ENCODE peak calls at places on chromosomes 12 and 14, in nine cellular contexts. T is astrocyte of the spinal cord; H is ascending aorta; V is activated B cell treated with CpG ODN at 0.5 μM for 24 hours; N is left ventricle myocardium inferior; R is neural crest cell; G is CD4-positive, alpha-beta T cell; Z is AG09309; K is GM20000. C is an unnamed sample.

GRCh38 chr12:59615392-59616165 is 19.8 kb downstream of the SLC16A7 start:
- DNase-seq in T (no peak), H (no peak), V (no peak), N (peak), R (no peak), G (no peak), Z (no peak), K (no peak), C (no peak)

GRCh38 chr14:100374891-100375272 is 51.7 kb downstream of the SLC25A47 start:
- DNase-seq in T (peak), H (no peak), V (no peak), N (no peak), R (no peak), G (no peak), Z (no peak), K (no peak), C (no peak)

GRCh38 chr12:28787151-28787550 is 361.9 kb upstream of the FAR2 start:
- DNase-seq in T (peak), H (no peak), V (no peak), N (no peak), R (peak), G (no peak), Z (no peak), K (no peak), C (no peak)

GRCh38 chr12:53561590-53561953 is 54.3 kb upstream of the NPFF start:
- DNase-seq in T (peak), H (no peak), V (no peak), N (no peak), R (no peak), G (no peak), Z (peak), K (no peak), C (no peak)

GRCh38 chr14:30553311-30553989 is 5.5 kb upstream of the G2E3 start:
- DNase-seq in T (peak), H (no peak), V (no peak), N (no peak), R (no peak), G (no peak), Z (no peak), K (no peak), C (no peak)

GRCh38 chr12:14554281-14555008 is 13.2 kb downstream of the PLBD1 start:
- DNase-seq in T (no peak), H (peak), V (no peak), N (peak), R (no peak), G (no peak), Z (no peak), K (no peak), C (no peak)

GRCh38 chr14:93051600-93052546 is 63.9 kb downstream of the ITPK1 start:
- DNase-seq in T (no peak), H (no peak), V (no peak), N (no peak), R (no peak), G (no peak), Z (no peak), K (no peak), C (no peak)

GRCh38 chr12:89239534-89239933 is 112.8 kb downstream of the DUSP6 start:
- DNase-seq in T (no peak), H (no peak), V (no peak), N (no peak), R (no peak), G (no peak), Z (no peak), K (no peak), C (no peak)

GRCh38 chr12:112716099-112717093 is 75.2 kb upstream of the RPH3A start:
- DNase-seq in T (no peak), H (no peak), V (no peak), N (no peak), R (peak), G (no peak), Z (no peak), K (peak), C (no peak)

GRCh38 chr14:77659822-77660221 is 43.4 kb upstream of the SPTLC2 start:
- DNase-seq in T (no peak), H (no peak), V (no peak), N (no peak), R (no peak), G (no peak), Z (no peak), K (no peak), C (no peak)

GRCh38 chr14:104009297-104009696 is 67.0 kb upstream of the RD3L start:
- DNase-seq in T (no peak), H (no peak), V (no peak), N (no peak), R (no peak), G (no peak), Z (no peak), K (no peak), C (no peak)

GRCh38 chr12:19131020-19131431 is 1.5 kb downstream of the PLEKHA5 start:
- DNase-seq in T (peak), H (no peak), V (no peak), N (no peak), R (no peak), G (no peak), Z (no peak), K (peak), C (no peak)

GRCh38 chr12:43066471-43066870 is 476.9 kb upstream of the PRICKLE1 start:
- DNase-seq in T (no peak), H (no peak), V (no peak), N (no peak), R (no peak), G (no peak), Z (no peak), K (no peak), C (no peak)

GRCh38 chr12:23014749-23015148 is 389.8 kb downstream of the ETNK1 start:
- DNase-seq in T (no peak), H (no peak), V (no peak), N (no peak), R (no peak), G (no peak), Z (no peak), K (no peak), C (no peak)

GRCh38 chr14:54550514-54550913 is 16.4 kb upstream of the SAMD4A start:
- DNase-seq in T (no peak), H (no peak), V (no peak), N (no peak), R (no peak), G (no peak), Z (no peak), K (no peak), C (no peak)

GRCh38 chr12:86697916-86698315 is 441.7 kb upstream of the MGAT4C start:
- DNase-seq in T (no peak), H (no peak), V (no peak), N (no peak), R (no peak), G (no peak), Z (no peak), K (no peak), C (no peak)

GRCh38 chr12:86698581-86698980 is 442.4 kb upstream of the MGAT4C start:
- DNase-seq in T (peak), H (no peak), V (no peak), N (no peak), R (no peak), G (no peak), Z (peak), K (no peak), C (peak)
- TF ChIP-seq CTCF in T (no peak), H (no peak), V (no peak), N (no peak), R (no peak), G (no peak), Z (no peak), K (no peak), C (no peak)

GRCh38 chr12:32399373-32400113 is at the start of gene FGD4:
- DNase-seq in T (peak), H (peak), V (peak), N (peak), R (peak), G (peak), Z (no peak), K (peak), C (peak)

GRCh38 chr12:32400866-32401265 is 1.5 kb downstream of the FGD4 start:
- DNase-seq in T (no peak), H (no peak), V (no peak), N (no peak), R (no peak), G (no peak), Z (no peak), K (no peak), C (no peak)

GRCh38 chr12:32400114-32400672 is 835 bp downstream of the FGD4 start:
- DNase-seq in T (no peak), H (no peak), V (no peak), N (no peak), R (no peak), G (no peak), Z (no peak), K (peak), C (no peak)

GRCh38 chr12:32399045-32399372 is 349 bp upstream of the FGD4 start:
- DNase-seq in T (no peak), H (no peak), V (no peak), N (no peak), R (no peak), G (no peak), Z (no peak), K (no peak), C (no peak)

DNA sequence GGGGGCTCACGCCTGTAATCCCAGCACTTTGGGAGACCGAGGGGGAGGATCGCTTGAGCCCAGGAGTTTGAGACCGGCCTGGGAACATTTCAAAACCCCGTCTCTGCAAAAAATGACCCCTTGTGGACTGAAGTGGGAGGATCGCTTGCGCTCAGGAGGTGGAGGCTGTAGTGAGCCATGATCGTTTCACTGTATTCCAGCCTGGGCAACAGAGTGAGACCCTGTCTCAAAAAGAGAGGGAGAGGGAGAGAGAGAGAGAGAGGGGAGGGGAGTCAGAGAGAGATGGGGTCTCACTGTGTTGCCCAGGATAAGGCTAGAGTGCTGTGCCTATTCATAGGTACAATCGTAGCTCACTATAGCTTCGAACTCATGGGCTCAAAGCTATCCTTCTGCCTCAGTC is 2.8 kb downstream of the FGD4 start:
- DNase-seq in T (no peak), H (no peak), V (no peak), N (no peak), R (no peak), G (no peak), Z (no peak), K (no peak), C (no peak)
- TF ChIP-seq CTCF in T (no peak), H (no peak), V (no peak), N (no peak), R (peak), G (no peak), Z (no peak), K (no peak), C (no peak)

DNA sequence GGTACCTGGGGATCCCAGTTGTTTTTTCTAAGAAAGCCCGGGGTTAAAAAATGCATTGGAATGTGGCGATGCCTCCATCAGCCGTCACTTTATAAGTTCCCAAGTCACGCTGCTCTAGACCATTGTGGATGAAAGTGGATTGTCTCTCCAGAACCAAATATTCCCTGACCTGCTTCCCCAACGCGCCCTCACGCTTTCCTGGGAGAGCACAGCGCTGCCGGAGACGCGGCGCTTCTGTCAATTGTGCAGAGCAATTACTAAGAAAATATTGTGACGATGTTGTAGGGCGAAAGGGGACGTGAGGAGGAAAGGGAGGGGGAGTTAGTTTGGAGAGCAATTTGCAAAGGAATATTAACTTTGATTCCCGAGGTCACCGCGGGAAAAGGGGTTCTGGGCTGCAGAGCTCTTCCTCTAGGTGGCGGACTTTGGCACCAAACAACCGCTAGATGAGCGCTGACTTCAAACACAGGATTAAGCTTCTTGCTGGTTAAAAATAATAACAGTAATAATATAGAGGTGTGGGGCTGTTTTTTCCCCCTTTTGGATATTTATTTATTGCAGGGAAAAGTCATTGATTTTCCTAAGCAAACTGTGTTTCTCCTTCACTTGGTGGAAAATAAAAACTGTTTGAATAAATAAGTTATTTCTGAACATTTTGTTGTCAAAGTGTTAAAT is 9.6 kb upstream of the FOXG1 start:
- DNase-seq in T (peak), H (no peak), V (no peak), N (no peak), R (no peak), G (no peak), Z (no peak), K (no peak), C (no peak)
- TF ChIP-seq CTCF in T (peak), H (peak), V (no peak), N (peak), R (peak), G (no peak), Z (peak), K (peak), C (peak)

DNA sequence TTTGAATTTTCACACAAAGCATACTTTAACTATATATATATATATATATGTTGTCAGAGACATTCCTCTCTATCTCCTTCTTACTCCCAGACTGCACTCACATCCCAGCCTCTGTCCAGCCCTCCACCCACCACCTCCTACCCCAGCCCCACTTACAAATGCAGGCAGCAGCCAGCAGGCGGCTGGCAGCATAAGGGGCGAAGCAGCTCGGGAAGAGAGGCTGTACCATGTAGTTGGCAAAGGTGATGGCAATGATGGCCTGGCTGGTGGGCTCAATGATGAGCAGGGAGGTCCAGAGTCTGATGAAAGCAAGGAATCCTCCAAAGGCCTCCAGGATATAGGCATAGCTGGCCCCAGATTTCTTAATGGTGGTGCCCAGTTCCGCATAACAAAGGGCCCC is 2.5 kb downstream of the SLC7A7 start:
- DNase-seq in T (no peak), H (no peak), V (no peak), N (no peak), R (no peak), G (no peak), Z (no peak), K (no peak), C (no peak)
- TF ChIP-seq CTCF in T (no peak), H (no peak), V (no peak), N (no peak), R (no peak), G (no peak), Z (no peak), K (peak), C (no peak)

DNA sequence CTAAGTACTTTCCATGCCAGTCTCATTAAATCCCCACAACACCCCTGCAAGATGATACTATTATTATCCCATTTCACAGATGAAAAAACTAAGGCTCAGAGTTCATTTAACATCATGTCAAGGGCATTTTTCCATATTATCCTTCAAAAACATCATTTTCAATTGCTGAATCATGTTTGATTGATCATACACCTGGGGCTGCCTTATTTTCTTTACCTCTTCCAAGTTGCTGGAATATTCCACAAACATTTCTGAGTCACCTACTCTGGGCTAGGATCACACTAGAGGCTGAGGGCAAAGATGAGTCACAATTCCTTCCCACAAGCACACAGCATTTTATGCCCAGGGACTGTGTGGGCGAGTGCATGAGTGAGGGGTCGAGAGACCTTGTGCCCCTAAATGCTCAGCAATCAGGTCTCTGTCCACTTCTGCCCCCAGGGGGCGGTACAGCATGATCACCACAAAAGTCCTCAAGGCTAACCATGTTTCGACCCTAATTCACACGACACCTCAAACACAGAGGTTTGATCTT is 14.1 kb upstream of the TMEM119 start:
- DNase-seq in T (peak), H (no peak), V (no peak), N (no peak), R (peak), G (peak), Z (peak), K (no peak), C (no peak)
- TF ChIP-seq CTCF in T (peak), H (no peak), V (no peak), N (peak), R (peak), G (peak), Z (peak), K (peak), C (peak)

DNA sequence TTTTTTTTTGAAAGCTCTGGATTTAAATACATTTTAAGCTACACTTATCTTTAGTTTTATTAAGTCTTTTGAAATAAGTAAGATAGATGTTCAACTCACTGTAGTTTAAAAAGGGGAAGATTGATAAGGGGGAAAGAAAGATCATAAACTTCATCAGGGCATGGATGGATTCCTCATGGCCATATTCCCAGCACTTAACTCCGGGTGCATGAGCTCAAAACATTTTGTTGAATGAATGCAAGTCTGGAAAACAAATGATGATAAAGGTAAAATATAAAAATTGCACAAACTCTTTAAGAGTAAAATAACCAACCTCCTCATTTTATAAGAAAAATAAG is 4.3 kb upstream of the IGF1 start:
- DNase-seq in T (no peak), H (no peak), V (no peak), N (no peak), R (no peak), G (no peak), Z (no peak), K (no peak), C (no peak)
- TF ChIP-seq CTCF in T (no peak), H (no peak), V (no peak), N (no peak), R (peak), G (peak), Z (no peak), K (no peak), C (no peak)

DNA sequence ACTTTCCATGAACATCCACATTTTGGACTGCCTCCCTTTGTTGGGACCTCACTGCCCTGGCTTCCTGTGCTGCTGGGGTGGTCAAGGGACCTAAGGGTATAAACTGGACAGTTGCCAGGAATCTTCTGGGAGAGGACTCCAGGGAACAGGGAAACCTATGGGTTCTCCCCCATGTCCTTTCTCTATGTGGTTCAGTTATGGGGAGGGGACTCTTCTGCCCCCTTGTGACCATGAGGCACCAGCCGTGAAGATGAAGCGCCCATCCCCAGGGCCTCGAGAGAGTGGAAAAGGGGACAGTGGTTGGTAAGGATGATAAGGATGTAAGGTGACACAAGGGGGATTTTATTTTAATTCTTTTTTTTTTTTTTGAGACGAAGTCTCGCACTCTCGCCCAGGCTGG is 177.0 kb upstream of the TMEM132C start:
- DNase-seq in T (no peak), H (no peak), V (no peak), N (no peak), R (no peak), G (no peak), Z (no peak), K (no peak), C (no peak)
- TF ChIP-seq CTCF in T (no peak), H (no peak), V (no peak), N (no peak), R (no peak), G (no peak), Z (no peak), K (peak), C (no peak)